ENCODE peak calls at places on chromosome 6, in six cellular contexts. B is cardiac muscle cell; M is psoas muscle; V is CD8-positive, alpha-beta T cell; W is tibial artery; D is upper lobe of right lung. A is an unnamed sample.

GRCh38 chr6:24883618-24884017 is 52.1 kb downstream of the RIPOR2 start:
- DNase-seq in B (peak; percentile 35), M (no peak), V (no peak), W (no peak), D (no peak), A (peak; percentile 12)

GRCh38 chr6:161498359-161498758 is 224.5 kb upstream of the AGPAT4 start:
- DNase-seq in B (peak; percentile 64), M (peak; percentile 58), V (no peak), W (no peak), D (no peak), A (peak; percentile 89)

GRCh38 chr6:155311076-155311475 is 3.2 kb downstream of the TFB1M start:
- DNase-seq in B (peak; percentile 21), M (no peak), V (no peak), W (no peak), D (no peak), A (no peak)

GRCh38 chr6:160792711-160793110 is 90.7 kb downstream of the PLG start:
- DNase-seq in B (no peak), M (no peak), V (no peak), W (no peak), D (no peak), A (peak; percentile 76)

GRCh38 chr6:169093121-169093723 is 160.4 kb downstream of the THBS2 start:
- DNase-seq in B (no peak), M (no peak), V (no peak), W (no peak), D (no peak), A (no peak)

GRCh38 chr6:154239392-154239791 is 117.2 kb downstream of the IPCEF1 start:
- DNase-seq in B (no peak), M (no peak), V (no peak), W (no peak), D (no peak), A (no peak)

GRCh38 chr6:90139272-90139817 is 157.3 kb downstream of the BACH2 start:
- DNase-seq in B (no peak), M (no peak), V (no peak), W (no peak), D (no peak), A (no peak)

GRCh38 chr6:33686981-33687975 is 24.2 kb downstream of the UQCC2 start:
- DNase-seq in B (no peak), M (no peak), V (no peak), W (no peak), D (no peak), A (no peak)

GRCh38 chr6:14612016-14612415 is 494.4 kb downstream of the CD83 start:
- DNase-seq in B (peak; percentile 14), M (no peak), V (no peak), W (no peak), D (no peak), A (no peak)

GRCh38 chr6:112680076-112680475 is 332.9 kb downstream of the RFPL4B start:
- DNase-seq in B (no peak), M (no peak), V (no peak), W (no peak), D (no peak), A (no peak)

GRCh38 chr6:143772662-143773061 is 70.5 kb upstream of the LTV1 start:
- DNase-seq in B (no peak), M (no peak), V (no peak), W (no peak), D (no peak), A (no peak)

GRCh38 chr6:47789553-47789952 is 7.7 kb downstream of the OPN5 start:
- DNase-seq in B (no peak), M (no peak), V (no peak), W (no peak), D (no peak), A (no peak)

GRCh38 chr6:145735356-145736165 is at the start of gene EPM2A:
- DNase-seq in B (peak; percentile 88), M (peak; percentile 93), V (peak; percentile 82), W (peak; percentile 84), D (peak; percentile 95), A (peak; percentile 66)

GRCh38 chr6:148700713-148701392 is 46.0 kb upstream of the UST start:
- DNase-seq in B (peak; percentile 64), M (no peak), V (no peak), W (no peak), D (no peak), A (peak; percentile 11)
- H3K27ac ChIP-seq in B (no peak overlapping the region), M (no peak overlapping the region), V (no peak overlapping the region), W (no peak overlapping the region), D (peak overlapping the region; percentile 61), A (no peak overlapping the region)

GRCh38 chr6:16331328-16332174 is 93.2 kb downstream of the GMPR start:
- DNase-seq in B (peak; percentile 89), M (peak; percentile 86), V (peak; percentile 76), W (peak; percentile 56), D (peak; percentile 84), A (peak; percentile 51)
- H3K4me3 ChIP-seq in B (no peak overlapping the region), M (no peak overlapping the region), V (peak overlapping the region; percentile 27), W (no peak overlapping the region), D (no peak overlapping the region), A (no peak overlapping the region)

GRCh38 chr6:113854531-113855499 is 2.3 kb upstream of the MARCKS start:
- DNase-seq in B (peak; percentile 92), M (peak; percentile 83), V (no peak), W (peak; percentile 63), D (peak; percentile 77), A (peak; percentile 91)

GRCh38 chr6:113856571-113857564 is at the start of gene MARCKS:
- DNase-seq in B (peak; percentile 96), M (peak; percentile 85), V (no peak), W (peak; percentile 85), D (peak; percentile 78), A (peak; percentile 93)

GRCh38 chr6:113857565-113858066 is 471 bp downstream of the MARCKS start:
- DNase-seq in B (no peak), M (peak; percentile 56), V (no peak), W (peak; percentile 29), D (peak; percentile 65), A (peak; percentile 29)

GRCh38 chr6:113855500-113856010 is 1.6 kb upstream of the MARCKS start:
- DNase-seq in B (peak; percentile 54), M (no peak), V (no peak), W (peak; percentile 23), D (no peak), A (peak; percentile 66)

GRCh38 chr6:113856011-113856551 is 1.1 kb upstream of the MARCKS start:
- DNase-seq in B (peak; percentile 72), M (no peak), V (no peak), W (no peak), D (no peak), A (peak; percentile 72)
- H3K27ac ChIP-seq in B (peak overlapping the region; percentile 63), M (peak overlapping the region; percentile 95), V (no peak overlapping the region), W (peak overlapping the region; percentile 93), D (peak overlapping the region; percentile 82), A (peak overlapping the region; percentile 99)

DNA sequence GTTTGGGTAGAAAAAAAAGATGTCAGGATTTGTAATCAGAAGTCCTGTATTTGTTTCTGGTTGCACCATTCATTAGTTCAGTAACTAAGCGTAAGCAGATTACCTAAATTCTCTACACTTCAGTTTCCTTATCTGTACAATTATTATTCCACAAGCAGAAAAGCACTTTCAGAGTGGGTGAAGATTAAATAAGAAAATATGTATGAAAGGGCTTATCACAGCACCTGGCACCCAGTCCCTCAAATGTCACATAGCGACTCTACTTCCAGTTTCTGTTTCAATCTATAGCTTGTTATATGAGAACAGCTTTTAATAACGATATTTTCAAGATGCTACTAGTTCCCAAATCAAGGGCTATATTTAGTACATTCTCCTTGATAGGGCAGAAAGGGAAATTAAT is 31.4 kb downstream of the RGS17 start:
- DNase-seq in B (no peak), M (no peak), V (no peak), W (no peak), D (no peak), A (no peak)
- H3K4me3 ChIP-seq in B (no peak overlapping the region), M (no peak overlapping the region), V (no peak overlapping the region), W (no peak overlapping the region), D (no peak overlapping the region), A (no peak overlapping the region)

GRCh38 chr6:31776563-31776960 is 566 bp downstream of the VWA7 start:
- DNase-seq in B (no peak), M (no peak), V (no peak), W (no peak), D (no peak), A (no peak)

GRCh38 chr6:31775184-31775583 is 1.9 kb downstream of the VWA7 start:
- DNase-seq in B (no peak), M (no peak), V (no peak), W (no peak), D (no peak), A (no peak)

GRCh38 chr6:31777667-31778050 is 531 bp upstream of the VWA7 start:
- DNase-seq in B (no peak), M (no peak), V (no peak), W (no peak), D (no peak), A (no peak)

GRCh38 chr6:31776961-31777666 is at the start of gene VWA7:
- DNase-seq in B (peak; percentile 88), M (peak; percentile 86), V (peak; percentile 65), W (no peak), D (peak; percentile 92), A (peak; percentile 45)

DNA sequence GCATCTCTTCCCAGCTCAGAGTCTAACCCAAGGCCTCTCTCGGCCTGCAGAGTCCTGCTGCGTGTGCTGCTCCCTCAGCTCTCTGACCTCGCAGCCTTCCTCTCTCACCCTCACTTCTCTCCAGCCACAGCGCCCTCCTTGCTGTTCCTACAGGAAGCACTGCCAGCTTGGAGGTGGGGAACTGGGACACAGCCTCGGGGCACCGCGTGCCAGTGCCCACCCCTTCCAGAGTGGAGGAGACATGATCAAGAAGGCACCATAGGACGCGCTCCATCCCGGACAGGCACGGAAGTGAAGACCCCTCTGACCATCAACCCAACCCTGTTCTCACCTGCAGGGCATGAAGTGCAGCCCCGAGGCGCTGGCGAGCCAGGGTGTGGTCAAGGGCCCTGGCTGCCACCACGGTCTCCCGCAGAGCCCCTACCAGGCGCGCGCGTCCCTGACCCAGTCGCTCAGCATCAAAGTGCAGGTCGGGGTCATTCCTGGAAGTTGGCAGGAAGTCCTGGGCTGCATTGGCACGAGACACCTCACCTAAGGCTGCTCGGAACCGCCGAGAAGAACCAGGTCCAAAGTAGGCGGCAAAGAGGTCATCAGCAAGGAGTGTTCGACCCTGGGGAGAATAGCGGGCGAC is 1.4 kb downstream of the VWA7 start:
- DNase-seq in B (no peak), M (no peak), V (no peak), W (no peak), D (no peak), A (no peak)
- H3K27ac ChIP-seq in B (peak overlapping the region; percentile 50), M (peak overlapping the region; percentile 88), V (no peak overlapping the region), W (no peak overlapping the region), D (no peak overlapping the region), A (no peak overlapping the region)